ENCODE peak calls at places on chromosomes 5 and 9, in four cellular contexts. E is H1, R is K562, B is HepG2. L is an unnamed sample.

GRCh38 chr5:137470111-137470920 is 28.8 kb downstream of the SPOCK1 start:
- DNase-seq in E (no peak), R (no peak), B (no peak), L (no peak)

GRCh38 chr9:128494743-128495124 is 9.8 kb upstream of the GLE1 start:
- DNase-seq in E (no peak), R (no peak), B (no peak), L (no peak)

GRCh38 chr5:2756764-2757163 is 5.3 kb upstream of the IRX2 start:
- DNase-seq in E (no peak), R (no peak), B (no peak), L (no peak)

GRCh38 chr5:179221196-179221876 is 123.9 kb downstream of the ADAMTS2 start:
- DNase-seq in E (no peak), R (no peak), B (no peak), L (no peak)

GRCh38 chr9:129178579-129178909 is 483 bp upstream of the IER5L start:
- DNase-seq in E (no peak), R (no peak), B (no peak), L (no peak)

GRCh38 chr9:74639112-74639511 is 142.0 kb downstream of the RORB start:
- DNase-seq in E (no peak), R (no peak), B (no peak), L (no peak)

GRCh38 chr5:149420509-149421371 is 41.6 kb upstream of the IL17B start:
- DNase-seq in E (no peak), R (no peak), B (no peak), L (no peak)

GRCh38 chr9:111375062-111375461 is 45.0 kb upstream of the OR2K2 start:
- DNase-seq in E (no peak), R (no peak), B (no peak), L (no peak)

GRCh38 chr9:85290019-85290418 is 451.7 kb downstream of the AGTPBP1 start:
- DNase-seq in E (no peak), R (no peak), B (no peak), L (no peak)

GRCh38 chr5:174384509-174384947 is 339.0 kb downstream of the NSG2 start:
- DNase-seq in E (no peak), R (no peak), B (no peak), L (no peak)

GRCh38 chr5:96868603-96869371 is 7.5 kb upstream of the ERAP2 start:
- DNase-seq in E (no peak), R (peak; percentile 70), B (peak; percentile 62), L (no peak)

GRCh38 chr5:59604111-59604510 is 289.4 kb downstream of the PDE4D start:
- DNase-seq in E (no peak), R (no peak), B (no peak), L (no peak)

GRCh38 chr5:149473441-149473840 is 77.8 kb downstream of the CSNK1A1 start:
- DNase-seq in E (no peak), R (no peak), B (no peak), L (no peak)

GRCh38 chr5:150710165-150710564 is 9.3 kb upstream of the RBM22 start:
- DNase-seq in E (no peak), R (peak; percentile 20), B (no peak), L (no peak)

GRCh38 chr9:129597355-129598088 is 23.4 kb downstream of the C9orf50 start:
- DNase-seq in E (no peak), R (no peak), B (peak; percentile 93), L (no peak)

GRCh38 chr9:104256031-104256709 is 162.1 kb downstream of the SMC2 start:
- DNase-seq in E (no peak), R (no peak), B (no peak), L (no peak)

GRCh38 chr5:16051246-16051645 is 128.3 kb downstream of the MARCHF11 start:
- DNase-seq in E (no peak), R (no peak), B (no peak), L (no peak)

GRCh38 chr5:151221574-151221973 is 2.3 kb downstream of the CCDC69 start:
- DNase-seq in E (no peak), R (no peak), B (no peak), L (no peak)

GRCh38 chr9:77712533-77713130 is 64.5 kb upstream of the GNA14 start:
- DNase-seq in E (no peak), R (no peak), B (peak; percentile 20), L (no peak)

GRCh38 chr5:43514471-43514815 is 505 bp downstream of the C5orf34 start:
- DNase-seq in E (no peak), R (no peak), B (peak; percentile 21), L (peak; percentile 14)

GRCh38 chr9:92970467-92970923 is 23.2 kb downstream of the FGD3 start:
- DNase-seq in E (peak; percentile 72), R (no peak), B (no peak), L (no peak)

GRCh38 chr5:96934291-96934694 is 1.6 kb upstream of the LNPEP start:
- DNase-seq in E (no peak), R (peak; percentile 45), B (peak; percentile 17), L (no peak)

GRCh38 chr5:88732181-88732633 is 150.8 kb downstream of the MEF2C start:
- DNase-seq in E (no peak), R (no peak), B (no peak), L (no peak)

GRCh38 chr9:85425153-85425611 is 316.6 kb downstream of the AGTPBP1 start:
- DNase-seq in E (peak; percentile 74), R (peak; percentile 60), B (peak; percentile 27), L (peak; percentile 45)

GRCh38 chr5:167861134-167861930 is 430.1 kb upstream of the WWC1 start:
- DNase-seq in E (no peak), R (no peak), B (no peak), L (no peak)

GRCh38 chr5:155222393-155222792 is 208.8 kb downstream of the KIF4B start:
- DNase-seq in E (no peak), R (no peak), B (no peak), L (no peak)

GRCh38 chr5:96703384-96703910 is 41.3 kb downstream of the CAST start:
- DNase-seq in E (no peak), R (no peak), B (peak; percentile 46), L (no peak)

GRCh38 chr5:52805614-52806013 is 17.9 kb downstream of the ITGA1 start:
- DNase-seq in E (no peak), R (no peak), B (no peak), L (no peak)

GRCh38 chr5:58259685-58260152 is 200.2 kb downstream of the PLK2 start:
- DNase-seq in E (peak; percentile 41), R (no peak), B (peak; percentile 3), L (no peak)

GRCh38 chr5:135456238-135457099 is 4.3 kb upstream of the TIFAB start:
- DNase-seq in E (no peak), R (peak; percentile 88), B (peak; percentile 16), L (no peak)
- TF ChIP-seq POLR2AphosphoS5 in E (no peak), R (peak; percentile 66), B (no peak), L (no peak)

GRCh38 chr9:134647359-134648115 is 5.9 kb downstream of the COL5A1 start:
- DNase-seq in E (no peak), R (no peak), B (no peak), L (no peak)

GRCh38 chr9:134645607-134646365 is 4.2 kb downstream of the COL5A1 start:
- DNase-seq in E (no peak), R (no peak), B (no peak), L (no peak)

GRCh38 chr9:134643306-134643705 is 1.7 kb downstream of the COL5A1 start:
- DNase-seq in E (no peak), R (no peak), B (no peak), L (no peak)

GRCh38 chr9:134642385-134643181 is 980 bp downstream of the COL5A1 start:
- DNase-seq in E (no peak), R (no peak), B (no peak), L (no peak)

GRCh38 chr9:134644715-134645606 is 3.4 kb downstream of the COL5A1 start:
- DNase-seq in E (no peak), R (no peak), B (no peak), L (no peak)
- TF ChIP-seq POLR2A in E (no peak), R (no peak), B (no peak), L (no peak)

GRCh38 chr5:82794876-82795275 is 282.3 kb downstream of the TMEM167A start:
- DNase-seq in E (no peak), R (no peak), B (no peak), L (no peak)

GRCh38 chr5:82796643-82797416 is 280.4 kb downstream of the TMEM167A start:
- DNase-seq in E (no peak), R (peak; percentile 4), B (no peak), L (no peak)

GRCh38 chr5:82792001-82792615 is 285.1 kb downstream of the TMEM167A start:
- DNase-seq in E (no peak), R (no peak), B (no peak), L (no peak)

GRCh38 chr5:82798676-82799075 is 278.5 kb downstream of the TMEM167A start:
- DNase-seq in E (no peak), R (no peak), B (no peak), L (no peak)

DNA sequence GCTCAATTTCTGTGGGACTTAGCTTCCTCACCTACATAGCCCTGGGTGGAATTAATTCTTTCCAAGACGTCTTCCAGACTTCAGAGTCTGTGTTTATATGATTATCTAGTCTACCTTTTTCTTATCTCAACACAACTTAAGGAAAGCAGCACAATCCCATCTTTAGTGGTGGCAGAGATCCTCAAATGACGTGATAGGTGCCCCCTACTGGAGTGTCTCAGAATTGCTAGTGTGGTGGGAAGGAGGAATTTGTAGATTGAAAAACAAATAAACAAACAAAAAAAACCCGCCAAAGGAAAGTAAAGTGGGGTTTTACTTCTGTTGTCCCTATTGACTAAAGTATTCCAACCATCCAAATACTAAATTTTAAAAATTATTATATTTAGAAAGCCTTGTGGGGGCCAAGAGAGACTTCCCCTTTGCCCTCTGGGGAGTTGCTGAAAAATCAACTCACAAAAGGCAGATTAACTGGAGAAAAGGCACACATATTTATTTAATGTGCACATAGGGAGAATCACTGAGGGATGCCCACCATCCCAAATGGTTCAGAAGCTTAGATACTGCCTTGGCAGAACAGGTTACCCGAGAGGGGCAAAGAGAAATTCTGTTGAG is 283.3 kb downstream of the TMEM167A start:
- DNase-seq in E (peak; percentile 9), R (peak; percentile 44), B (peak; percentile 21), L (no peak)
- TF ChIP-seq TAF1 in E (no peak), R (no peak), B (no peak), L (no peak)

GRCh38 chr9:136668983-136669790 is 6.5 kb downstream of the EGFL7 start:
- DNase-seq in E (no peak), R (peak; percentile 64), B (no peak), L (no peak)
- TF ChIP-seq POLR2AphosphoS5 in E (no peak), R (no peak), B (no peak), L (no peak)

GRCh38 chr9:70049672-70050271 is 6.1 kb downstream of the MAMDC2 start:
- DNase-seq in E (no peak), R (no peak), B (no peak), L (no peak)
- TF ChIP-seq POLR2A in E (no peak), R (no peak), B (no peak), L (no peak)

DNA sequence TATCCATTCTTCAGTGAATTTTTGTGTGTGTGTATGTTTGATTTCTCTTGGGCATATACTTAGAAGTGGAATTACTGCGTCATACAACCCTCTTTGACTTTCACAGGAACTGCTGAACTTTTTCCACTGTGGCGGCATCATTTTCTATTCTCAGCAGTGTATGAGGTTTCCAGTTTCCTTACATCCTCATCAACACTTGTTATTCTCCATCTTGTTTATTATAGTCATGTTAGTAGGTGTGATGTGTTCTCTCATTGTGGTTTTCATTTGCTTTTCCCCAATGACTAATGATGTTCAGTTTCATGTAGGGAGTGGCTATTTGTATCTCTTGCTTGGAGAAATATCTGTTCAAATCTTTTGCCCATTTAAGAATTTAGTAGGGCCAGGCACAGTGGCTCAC is 2.6 kb downstream of the ZNF79 start:
- DNase-seq in E (no peak), R (no peak), B (no peak), L (no peak)
- TF ChIP-seq TAF1 in E (no peak), R (no peak), B (no peak), L (no peak)